ENCODE peak calls at places on chromosomes 7 and 10, in nine cellular contexts. F is activated T-cell treated with anti-CD3 and anti-CD28 coated beads, Interleukin-2, amount 50 U/mL, for 72 hours; P is fibroblast of pulmonary artery; J is AG20443; S is stimulated activated CD4-positive, alpha-beta T cell treated with anti-CD3 and anti-CD28 coated beads, Interleukin-1b, Interleukin-23, amount 100 ng/mL, for 1 hour; E is T follicular helper cell; D is T-cell; T is M059J; C is activated T-helper 1 cell treated with anti-CD3 and anti-CD28 coated beads, Interleukin-2, amount 50 U/mL, for 16 hours. V is an unnamed sample.

GRCh38 chr7:5143106-5143505 is 46.9 kb upstream of the WIPI2 start:
- DNase-seq in F (peak; percentile 55), P (no peak), J (no peak), S (no peak), E (peak; percentile 38), D (peak; percentile 47), T (peak; percentile 7), C (peak; percentile 11), V (no peak)

GRCh38 chr7:105046414-105046813 is 32.4 kb downstream of the KMT2E start:
- DNase-seq in F (no peak), P (peak; percentile 65), J (peak; percentile 48), S (no peak), E (no peak), D (no peak), T (peak; percentile 42), C (no peak), V (no peak)

GRCh38 chr10:18607503-18607902 is 43.9 kb downstream of the NSUN6 start:
- DNase-seq in F (peak; percentile 2), P (peak; percentile 89), J (peak; percentile 72), S (no peak), E (no peak), D (no peak), T (peak; percentile 73), C (no peak), V (no peak)

GRCh38 chr7:143362126-143362961 is at the start of gene FAM131B:
- DNase-seq in F (peak; percentile 48), P (no peak), J (peak; percentile 70), S (no peak), E (peak; percentile 30), D (peak; percentile 33), T (no peak), C (no peak), V (no peak)

GRCh38 chr7:5424689-5425506 is 1.3 kb upstream of the TNRC18 start:
- DNase-seq in F (no peak), P (no peak), J (peak; percentile 37), S (no peak), E (no peak), D (no peak), T (peak; percentile 69), C (no peak), V (no peak)

GRCh38 chr7:73971315-73971700 is 56.7 kb upstream of the ELN start:
- DNase-seq in F (no peak), P (no peak), J (no peak), S (no peak), E (no peak), D (no peak), T (no peak), C (no peak), V (no peak)

GRCh38 chr10:128723631-128724205 is 597.5 kb upstream of the MKI67 start:
- DNase-seq in F (no peak), P (no peak), J (no peak), S (no peak), E (no peak), D (no peak), T (no peak), C (no peak), V (no peak)

GRCh38 chr7:37048674-37049073 is 324.4 kb upstream of the AOAH start:
- DNase-seq in F (no peak), P (no peak), J (no peak), S (no peak), E (no peak), D (no peak), T (no peak), C (no peak), V (no peak)

GRCh38 chr7:2030475-2031456 is 202.0 kb downstream of the MAD1L1 start:
- DNase-seq in F (no peak), P (no peak), J (no peak), S (no peak), E (no peak), D (peak; percentile 57), T (no peak), C (no peak), V (peak; percentile 51)

GRCh38 chr7:110090113-110090820 is 1000.7 kb upstream of the LRRN3 start:
- DNase-seq in F (no peak), P (peak; percentile 31), J (no peak), S (no peak), E (no peak), D (no peak), T (peak; percentile 4), C (no peak), V (no peak)

GRCh38 chr7:151436446-151437162 is 3.3 kb downstream of the CRYGN start:
- DNase-seq in F (no peak), P (no peak), J (peak; percentile 60), S (no peak), E (no peak), D (no peak), T (no peak), C (no peak), V (no peak)

GRCh38 chr10:14173706-14174594 is 156.8 kb downstream of the FRMD4A start:
- DNase-seq in F (no peak), P (no peak), J (peak; percentile 24), S (no peak), E (no peak), D (peak; percentile 3), T (peak; percentile 32), C (no peak), V (no peak)

GRCh38 chr10:63819753-63820347 is 298.6 kb downstream of the REEP3 start:
- DNase-seq in F (peak; percentile 25), P (peak; percentile 86), J (peak; percentile 73), S (no peak), E (no peak), D (no peak), T (peak; percentile 52), C (no peak), V (no peak)

GRCh38 chr10:3749597-3750351 is 35.2 kb downstream of the KLF6 start:
- DNase-seq in F (no peak), P (peak; percentile 82), J (peak; percentile 65), S (no peak), E (no peak), D (no peak), T (no peak), C (no peak), V (no peak)

GRCh38 chr7:1267016-1267900 is 34.6 kb downstream of the UNCX start:
- DNase-seq in F (no peak), P (no peak), J (no peak), S (no peak), E (no peak), D (no peak), T (no peak), C (no peak), V (no peak)

GRCh38 chr7:129385116-129385515 is 49.1 kb upstream of the STRIP2 start:
- DNase-seq in F (no peak), P (no peak), J (no peak), S (no peak), E (no peak), D (no peak), T (no peak), C (no peak), V (no peak)

GRCh38 chr7:128410092-128410665 is 397 bp upstream of the IMPDH1 start:
- DNase-seq in F (peak; percentile 74), P (peak; percentile 79), J (peak; percentile 80), S (no peak), E (peak; percentile 43), D (peak; percentile 37), T (peak; percentile 89), C (peak; percentile 40), V (peak; percentile 59)

GRCh38 chr10:51073461-51074237 is 638 bp upstream of the PRKG1 start:
- DNase-seq in F (peak; percentile 0), P (peak; percentile 15), J (peak; percentile 53), S (no peak), E (no peak), D (no peak), T (peak; percentile 37), C (no peak), V (no peak)

GRCh38 chr7:124443762-124444161 is 321.8 kb downstream of the GPR37 start:
- DNase-seq in F (no peak), P (no peak), J (no peak), S (no peak), E (no peak), D (no peak), T (no peak), C (no peak), V (no peak)

GRCh38 chr10:24957624-24958435 is 5.4 kb upstream of the PRTFDC1 start:
- DNase-seq in F (no peak), P (peak; percentile 95), J (peak; percentile 67), S (no peak), E (no peak), D (no peak), T (peak; percentile 81), C (no peak), V (no peak)

GRCh38 chr7:27901028-27901760 is 161.2 kb downstream of the TAX1BP1 start:
- DNase-seq in F (peak; percentile 36), P (peak; percentile 54), J (peak; percentile 57), S (no peak), E (no peak), D (no peak), T (peak; percentile 62), C (no peak), V (no peak)

GRCh38 chr10:133239990-133240389 is 2.3 kb downstream of the VENTX start:
- DNase-seq in F (no peak), P (no peak), J (no peak), S (no peak), E (no peak), D (no peak), T (no peak), C (no peak), V (no peak)

GRCh38 chr7:6284055-6284400 is 11.6 kb upstream of the CYTH3 start:
- DNase-seq in F (no peak), P (peak; percentile 39), J (no peak), S (no peak), E (no peak), D (no peak), T (peak; percentile 92), C (no peak), V (no peak)

GRCh38 chr10:24685958-24686540 is 37.6 kb downstream of the ARHGAP21 start:
- DNase-seq in F (no peak), P (peak; percentile 71), J (no peak), S (no peak), E (no peak), D (no peak), T (peak; percentile 55), C (no peak), V (no peak)

GRCh38 chr7:620885-621284 is 101.2 kb upstream of the PDGFA start:
- DNase-seq in F (no peak), P (no peak), J (no peak), S (no peak), E (no peak), D (no peak), T (no peak), C (no peak), V (no peak)

GRCh38 chr10:988667-989545 is 672 bp downstream of the GTPBP4 start:
- DNase-seq in F (no peak), P (no peak), J (no peak), S (no peak), E (no peak), D (no peak), T (peak; percentile 3), C (peak; percentile 13), V (peak; percentile 26)

GRCh38 chr10:23016636-23017035 is 78.7 kb upstream of the MSRB2 start:
- DNase-seq in F (no peak), P (no peak), J (no peak), S (no peak), E (no peak), D (no peak), T (no peak), C (no peak), V (no peak)

GRCh38 chr7:127886248-127886647 is 145.0 kb downstream of the LRRC4 start:
- DNase-seq in F (no peak), P (peak; percentile 46), J (no peak), S (no peak), E (no peak), D (no peak), T (no peak), C (no peak), V (no peak)

GRCh38 chr10:118595598-118596425 is at the start of gene PRLHR:
- DNase-seq in F (peak; percentile 3), P (peak; percentile 47), J (peak; percentile 73), S (no peak), E (no peak), D (no peak), T (peak; percentile 9), C (no peak), V (no peak)

GRCh38 chr7:99840136-99840869 is 12.5 kb downstream of the CYP3A43 start:
- DNase-seq in F (no peak), P (no peak), J (no peak), S (no peak), E (no peak), D (no peak), T (no peak), C (no peak), V (no peak)

GRCh38 chr10:78687616-78688015 is 381.1 kb upstream of the ZMIZ1 start:
- DNase-seq in F (no peak), P (no peak), J (peak; percentile 52), S (no peak), E (no peak), D (no peak), T (no peak), C (no peak), V (no peak)